ENCODE peak calls at places on chromosomes 16 and 17, in five cellular contexts. V, W, Y, L and J are unnamed samples.

GRCh38 chr16:86969716-86970115 is 347.5 kb downstream of the C16orf95 start:
- DNase-seq in Y (no peak), V (no peak), W (no peak), L (no peak), J (no peak)

GRCh38 chr16:9159839-9160550 is 68.6 kb downstream of the HAPSTR1 start:
- DNase-seq in Y (peak), W (peak), L (no peak), V (peak), J (no peak)

GRCh38 chr16:87942680-87943079 is 6.4 kb upstream of the CA5A start:
- DNase-seq in Y (no peak), L (no peak), W (no peak), V (no peak), J (no peak)

GRCh38 chr16:85536073-85536410 is 77.1 kb upstream of the GSE1 start:
- DNase-seq in L (no peak), W (no peak), Y (no peak), V (no peak), J (no peak)

GRCh38 chr16:65414284-65414984 is 292.6 kb upstream of the CDH11 start:
- DNase-seq in L (peak), V (peak), W (peak), Y (no peak), J (peak)

GRCh38 chr17:78753316-78754250 is 28.5 kb downstream of the CYTH1 start:
- DNase-seq in V (no peak), L (no peak), W (peak), Y (no peak), J (no peak)

GRCh38 chr17:30790279-30790678 is 34.2 kb downstream of the CRLF3 start:
- DNase-seq in V (no peak), W (no peak), Y (no peak), L (no peak), J (no peak)

GRCh38 chr17:45942284-45942683 is 47.9 kb downstream of the MAPT start:
- DNase-seq in V (no peak), L (peak), W (no peak), Y (no peak), J (no peak)

GRCh38 chr16:83835972-83836566 is 28.3 kb downstream of the HSBP1 start:
- DNase-seq in V (peak), W (peak), L (peak), Y (no peak), J (no peak)

GRCh38 chr17:28912281-28912937 is 9.5 kb upstream of the DHRS13 start:
- DNase-seq in W (no peak), L (no peak), V (no peak), Y (no peak), J (no peak)

GRCh38 chr16:1778200-1779179 is 3.9 kb downstream of the SPSB3 start:
- DNase-seq in Y (no peak), W (no peak), V (no peak), L (no peak), J (no peak)

GRCh38 chr16:69925311-69925710 is 25.8 kb upstream of the CLEC18A start:
- DNase-seq in W (no peak), L (no peak), V (no peak), Y (no peak), J (no peak)